ENCODE peak calls at places on chromosomes 13 and 19, in seven cellular contexts. R is H7; M is CD8-positive, alpha-beta memory T cell; I is cardiac muscle cell; E is bronchial epithelial cell; L is lower lobe of right lung; O is Panc1. P is an unnamed sample. For H3K36me3, the result is how much of the 10 kb centered on the place peaks cover.

GRCh38 chr19:43883864-43884263 is 51.2 kb downstream of the ZNF45 start:
- DNase-seq in L (no peak), I (no peak), M (no peak), E (no peak), O (no peak), R (no peak), P (no peak)

GRCh38 chr13:102597029-102598015 is 536 bp downstream of the TPP2 start:
- DNase-seq in E (no peak), R (peak), M (peak), O (no peak), L (peak), I (peak), P (no peak)

GRCh38 chr19:58328999-58329398 is 2.2 kb downstream of the ZSCAN22 start:
- DNase-seq in R (peak), I (no peak), M (peak), O (no peak), E (no peak), L (no peak), P (no peak)

GRCh38 chr19:19900124-19900523 is 622 bp upstream of the ZNF93 start:
- DNase-seq in R (peak), I (peak), E (peak), L (no peak), O (no peak), M (no peak), P (no peak)

GRCh38 chr13:97347255-97347653 is 86.7 kb upstream of the RAP2A start:
- DNase-seq in L (no peak), M (no peak), R (peak), I (no peak), O (no peak), E (no peak), P (no peak)

GRCh38 chr13:42354246-42355117 is 82.5 kb downstream of the AKAP11 start:
- DNase-seq in R (no peak), I (peak), M (no peak), O (no peak), E (peak), L (no peak), P (no peak)

GRCh38 chr13:94658926-94659649 is 53.3 kb downstream of the SOX21 start:
- DNase-seq in O (no peak), R (peak), I (no peak), M (no peak), E (peak), L (no peak), P (no peak)

GRCh38 chr19:3932931-3933810 is at the start of gene NMRK2:
- DNase-seq in L (no peak), I (no peak), M (no peak), R (peak), E (no peak), O (no peak), P (peak)

GRCh38 chr13:59776924-59777690 is 386.6 kb downstream of the DIAPH3 start:
- DNase-seq in M (no peak), I (peak), E (peak), O (peak), R (no peak), L (no peak), P (no peak)

GRCh38 chr19:17325133-17325532 is 9.5 kb downstream of the ANO8 start:
- DNase-seq in M (no peak), L (no peak), E (no peak), I (no peak), R (no peak), O (no peak), P (no peak)
- H3K36me3 ChIP-seq in M (under half), L (under half), E (under half), I (under half), R (under half), O (under half), P (under half)

DNA sequence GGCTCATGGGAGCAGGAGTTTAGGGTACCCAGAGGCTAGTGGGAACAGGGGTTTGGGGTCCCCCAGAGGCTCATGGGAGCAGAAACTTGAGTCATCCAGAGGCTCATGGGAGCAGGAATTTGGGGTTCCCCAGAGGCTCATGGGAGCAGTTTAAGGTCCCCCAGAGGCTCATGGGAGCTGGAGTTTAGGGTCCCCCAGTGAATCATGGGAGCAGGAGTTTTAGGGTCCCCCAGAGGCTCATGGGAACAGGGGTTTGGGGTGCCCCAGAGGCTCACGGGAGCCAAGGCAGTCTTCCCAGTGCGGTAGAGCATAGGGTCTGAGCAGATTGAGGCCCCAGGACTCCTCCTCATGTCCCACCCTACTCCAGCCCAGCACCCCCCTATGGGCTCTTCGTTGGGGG is 8.6 kb upstream of the FLT3LG start:
- DNase-seq in O (no peak), R (no peak), L (no peak), M (no peak), I (no peak), E (no peak), P (no peak)
- H3K36me3 ChIP-seq in O (under half), R (under half), L (half or more), M (under half), I (under half), E (under half), P (under half)

DNA sequence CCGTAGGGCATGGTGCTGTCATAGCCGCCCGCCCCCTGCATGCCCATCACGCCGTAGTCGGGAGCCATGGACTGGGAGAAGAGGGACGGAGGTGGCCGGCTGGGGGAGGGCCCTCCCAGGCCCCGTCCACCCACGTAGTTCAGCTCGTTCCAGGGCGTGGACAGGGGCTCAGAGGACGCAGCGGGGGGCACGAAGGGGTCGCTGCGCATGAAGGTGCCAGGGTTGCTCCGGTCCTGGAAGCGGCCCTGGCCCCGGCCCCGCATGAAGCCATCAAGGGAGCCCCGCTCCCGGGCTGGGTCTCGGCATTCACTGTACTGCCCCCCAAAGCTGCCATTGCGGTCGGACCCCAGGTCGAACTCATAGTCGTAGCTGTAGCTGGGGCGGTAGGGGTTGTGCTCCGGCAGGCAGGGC is 6.7 kb downstream of the AKAP8 start:
- DNase-seq in I (no peak), M (no peak), E (no peak), O (no peak), R (peak), L (no peak), P (no peak)
- H3K36me3 ChIP-seq in I (under half), M (under half), E (under half), O (under half), R (under half), L (half or more), P (under half)

GRCh38 chr13:48068036-48068435 is 26.9 kb downstream of the MED4 start:
- DNase-seq in R (no peak), O (no peak), I (no peak), L (no peak), E (no peak), M (no peak), P (no peak)
- H3K36me3 ChIP-seq in R (under half), O (under half), I (under half), L (under half), E (under half), M (under half), P (under half)